ENCODE peak calls at places on chromosomes 2 and 18, in four cellular contexts. One of them, this sample, is unnamed.

GRCh38 chr2:219722276-219722883 is 95.0 kb downstream of the SLC4A3 start:
- DNase-seq in lower leg skin: no peak
- DNase-seq in GM20000: no peak
- DNase-seq in tibial artery: no peak
- DNase-seq in this sample: no peak

GRCh38 chr18:2851771-2852170 is 5.0 kb downstream of the EMILIN2 start:
- DNase-seq in GM20000: peak; percentile 2
- DNase-seq in lower leg skin: no peak
- DNase-seq in tibial artery: no peak
- DNase-seq in this sample: no peak

GRCh38 chr2:239498981-239499633 is 98.3 kb upstream of the HDAC4 start:
- DNase-seq in GM20000: no peak
- DNase-seq in lower leg skin: peak; percentile 44
- DNase-seq in tibial artery: peak; percentile 80
- DNase-seq in this sample: no peak

GRCh38 chr2:159617651-159618050 is 1.3 kb upstream of the BAZ2B start:
- DNase-seq in tibial artery: no peak
- DNase-seq in lower leg skin: no peak
- DNase-seq in GM20000: no peak
- DNase-seq in this sample: no peak

GRCh38 chr2:6919912-6920905 is 3.0 kb downstream of the RNF144A start:
- DNase-seq in GM20000: no peak
- DNase-seq in tibial artery: no peak
- DNase-seq in lower leg skin: no peak
- DNase-seq in this sample: no peak

GRCh38 chr2:108287169-108287568 is 1.5 kb upstream of the SULT1C2 start:
- DNase-seq in lower leg skin: no peak
- DNase-seq in tibial artery: no peak
- DNase-seq in GM20000: no peak
- DNase-seq in this sample: no peak

GRCh38 chr2:118123561-118124232 is 35.4 kb downstream of the INSIG2 start:
- DNase-seq in tibial artery: no peak
- DNase-seq in lower leg skin: peak; percentile 64
- DNase-seq in GM20000: no peak
- DNase-seq in this sample: no peak

GRCh38 chr2:47520302-47520630 is 117.3 kb downstream of the MSH2 start:
- DNase-seq in tibial artery: no peak
- DNase-seq in lower leg skin: no peak
- DNase-seq in GM20000: peak; percentile 35
- DNase-seq in this sample: no peak

GRCh38 chr2:47031909-47032668 is 116.5 kb upstream of the MCFD2 start:
- DNase-seq in tibial artery: no peak
- DNase-seq in GM20000: no peak
- DNase-seq in lower leg skin: no peak
- DNase-seq in this sample: no peak

GRCh38 chr2:39851691-39852110 is 72.6 kb upstream of the THUMPD2 start:
- DNase-seq in tibial artery: no peak
- DNase-seq in GM20000: peak; percentile 39
- DNase-seq in lower leg skin: no peak
- DNase-seq in this sample: no peak

GRCh38 chr18:9474983-9475642 is at the start of gene RALBP1:
- DNase-seq in GM20000: peak; percentile 97
- DNase-seq in tibial artery: peak; percentile 100
- DNase-seq in lower leg skin: peak; percentile 99
- DNase-seq in this sample: peak; percentile 99

GRCh38 chr2:144256996-144257707 is 262.8 kb downstream of the ZEB2 start:
- DNase-seq in lower leg skin: no peak
- DNase-seq in tibial artery: no peak
- DNase-seq in GM20000: no peak
- DNase-seq in this sample: no peak

GRCh38 chr2:134917219-134917957 is 1.2 kb upstream of the CCNT2 start:
- DNase-seq in GM20000: no peak
- DNase-seq in lower leg skin: peak; percentile 39
- DNase-seq in tibial artery: no peak
- DNase-seq in this sample: peak; percentile 3

GRCh38 chr2:19038096-19039015 is 320.1 kb downstream of the OSR1 start:
- DNase-seq in tibial artery: no peak
- DNase-seq in GM20000: no peak
- DNase-seq in lower leg skin: no peak
- DNase-seq in this sample: no peak

GRCh38 chr2:48146552-48146951 is 240.3 kb upstream of the FBXO11 start:
- DNase-seq in tibial artery: no peak
- DNase-seq in lower leg skin: no peak
- DNase-seq in GM20000: no peak
- DNase-seq in this sample: no peak

GRCh38 chr2:9140570-9141378 is 65.8 kb upstream of the ASAP2 start:
- DNase-seq in GM20000: no peak
- DNase-seq in tibial artery: no peak
- DNase-seq in lower leg skin: no peak
- DNase-seq in this sample: no peak
- TF ChIP-seq CTCF in GM20000: no peak
- TF ChIP-seq CTCF in tibial artery: no peak
- TF ChIP-seq CTCF in lower leg skin: no peak
- TF ChIP-seq CTCF in this sample: no peak

GRCh38 chr18:12325726-12326245 is 17.7 kb downstream of the TUBB6 start:
- DNase-seq in tibial artery: no peak
- DNase-seq in GM20000: no peak
- DNase-seq in lower leg skin: no peak
- DNase-seq in this sample: no peak

GRCh38 chr18:12329125-12329698 is 21.2 kb downstream of the TUBB6 start:
- DNase-seq in GM20000: no peak
- DNase-seq in tibial artery: no peak
- DNase-seq in lower leg skin: no peak
- DNase-seq in this sample: no peak

GRCh38 chr18:12326711-12327460 is 18.8 kb downstream of the TUBB6 start:
- DNase-seq in tibial artery: no peak
- DNase-seq in GM20000: no peak
- DNase-seq in lower leg skin: no peak
- DNase-seq in this sample: no peak

GRCh38 chr18:12327510-12328178 is 19.6 kb downstream of the TUBB6 start:
- DNase-seq in GM20000: peak; percentile 85
- DNase-seq in lower leg skin: peak; percentile 54
- DNase-seq in tibial artery: peak; percentile 83
- DNase-seq in this sample: peak; percentile 93

GRCh38 chr18:12328179-12328823 is 20.3 kb downstream of the TUBB6 start:
- DNase-seq in tibial artery: no peak
- DNase-seq in GM20000: no peak
- DNase-seq in lower leg skin: no peak
- DNase-seq in this sample: no peak
- TF ChIP-seq CTCF in tibial artery: no peak
- TF ChIP-seq CTCF in GM20000: no peak
- TF ChIP-seq CTCF in lower leg skin: no peak
- TF ChIP-seq CTCF in this sample: peak; percentile 45

GRCh38 chr2:207473866-207474251 is 55.9 kb upstream of the CREB1 start:
- DNase-seq in GM20000: no peak
- DNase-seq in lower leg skin: no peak
- DNase-seq in tibial artery: no peak
- DNase-seq in this sample: no peak

GRCh38 chr2:207473203-207473865 is 56.4 kb upstream of the CREB1 start:
- DNase-seq in tibial artery: no peak
- DNase-seq in GM20000: peak; percentile 27
- DNase-seq in lower leg skin: peak; percentile 36
- DNase-seq in this sample: peak; percentile 36

GRCh38 chr2:207472343-207473202 is 57.2 kb upstream of the CREB1 start:
- DNase-seq in tibial artery: no peak
- DNase-seq in GM20000: no peak
- DNase-seq in lower leg skin: no peak
- DNase-seq in this sample: no peak

GRCh38 chr2:207475546-207475945 is 54.2 kb upstream of the CREB1 start:
- DNase-seq in GM20000: no peak
- DNase-seq in lower leg skin: no peak
- DNase-seq in tibial artery: no peak
- DNase-seq in this sample: no peak

GRCh38 chr2:207474871-207475485 is 54.8 kb upstream of the CREB1 start:
- DNase-seq in lower leg skin: no peak
- DNase-seq in GM20000: peak; percentile 39
- DNase-seq in tibial artery: no peak
- DNase-seq in this sample: peak; percentile 59
- TF ChIP-seq CTCF in lower leg skin: peak; percentile 25
- TF ChIP-seq CTCF in GM20000: no peak
- TF ChIP-seq CTCF in tibial artery: peak; percentile 90
- TF ChIP-seq CTCF in this sample: peak; percentile 97

GRCh38 chr2:38523728-38524437 is 78.8 kb downstream of the HNRNPLL start:
- DNase-seq in tibial artery: no peak
- DNase-seq in lower leg skin: no peak
- DNase-seq in GM20000: no peak
- DNase-seq in this sample: no peak
- TF ChIP-seq CTCF in tibial artery: no peak
- TF ChIP-seq CTCF in lower leg skin: no peak
- TF ChIP-seq CTCF in GM20000: no peak
- TF ChIP-seq CTCF in this sample: no peak

DNA sequence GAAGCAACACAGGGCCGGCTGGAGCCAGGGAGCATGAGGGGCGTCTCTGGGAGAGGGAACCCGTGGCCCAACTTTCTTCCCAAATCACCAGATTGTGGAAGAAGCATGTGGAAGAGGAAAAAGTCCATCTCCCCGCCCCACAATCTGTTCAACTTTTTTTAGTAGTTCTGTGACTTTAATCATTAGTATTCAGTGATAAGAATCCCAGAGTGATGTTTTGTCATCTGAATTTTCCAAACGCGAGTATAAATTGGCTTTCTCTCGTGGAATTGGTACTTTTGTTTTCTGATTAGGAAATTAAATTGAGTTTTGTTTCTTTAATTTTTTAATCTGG is 134.9 kb upstream of the EPC2 start:
- DNase-seq in lower leg skin: no peak
- DNase-seq in GM20000: no peak
- DNase-seq in tibial artery: no peak
- DNase-seq in this sample: no peak
- TF ChIP-seq CTCF in lower leg skin: no peak
- TF ChIP-seq CTCF in GM20000: no peak
- TF ChIP-seq CTCF in tibial artery: no peak
- TF ChIP-seq CTCF in this sample: no peak

GRCh38 chr18:78477840-78478239 is 501.8 kb upstream of the SALL3 start:
- DNase-seq in GM20000: no peak
- DNase-seq in lower leg skin: no peak
- DNase-seq in tibial artery: no peak
- DNase-seq in this sample: no peak

GRCh38 chr18:78482378-78482777 is 497.2 kb upstream of the SALL3 start:
- DNase-seq in tibial artery: no peak
- DNase-seq in lower leg skin: no peak
- DNase-seq in GM20000: no peak
- DNase-seq in this sample: no peak

GRCh38 chr18:78479443-78479842 is 500.2 kb upstream of the SALL3 start:
- DNase-seq in tibial artery: no peak
- DNase-seq in lower leg skin: no peak
- DNase-seq in GM20000: no peak
- DNase-seq in this sample: no peak

GRCh38 chr18:78480531-78481054 is 499.0 kb upstream of the SALL3 start:
- DNase-seq in lower leg skin: no peak
- DNase-seq in tibial artery: no peak
- DNase-seq in GM20000: no peak
- DNase-seq in this sample: no peak
- TF ChIP-seq CTCF in lower leg skin: no peak
- TF ChIP-seq CTCF in tibial artery: no peak
- TF ChIP-seq CTCF in GM20000: no peak
- TF ChIP-seq CTCF in this sample: no peak

DNA sequence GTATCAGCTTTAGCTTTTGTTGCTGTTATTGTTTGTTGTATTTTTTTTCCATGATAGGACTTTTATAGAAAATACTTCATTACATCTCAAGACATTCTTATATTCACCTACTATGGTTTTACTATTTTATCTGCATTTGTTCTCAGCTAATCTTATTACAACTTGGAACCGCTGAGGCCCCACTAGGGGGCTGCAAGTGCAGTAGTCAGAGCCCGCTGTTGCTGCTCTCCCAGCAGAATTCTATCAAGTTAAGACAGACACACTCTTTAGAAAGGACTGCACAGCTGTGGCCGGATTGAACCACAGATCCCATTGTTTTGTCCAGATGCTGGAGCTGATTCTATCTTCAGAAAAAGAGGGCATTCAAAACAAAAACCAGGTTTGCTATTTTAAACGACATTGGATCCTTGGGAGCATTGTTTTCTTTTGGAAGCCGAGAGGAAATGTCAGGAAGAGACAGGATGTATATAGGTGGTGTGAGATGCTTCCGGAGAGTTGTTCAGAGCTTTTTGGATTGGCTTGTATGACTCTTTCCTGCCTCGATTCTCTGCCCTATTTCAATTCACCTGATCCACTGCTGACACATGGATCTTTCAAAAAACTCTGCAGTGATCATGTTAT is 105.7 kb upstream of the GAREM1 start:
- DNase-seq in lower leg skin: no peak
- DNase-seq in tibial artery: no peak
- DNase-seq in GM20000: no peak
- DNase-seq in this sample: peak; percentile 64
- TF ChIP-seq CTCF in lower leg skin: no peak
- TF ChIP-seq CTCF in tibial artery: no peak
- TF ChIP-seq CTCF in GM20000: no peak
- TF ChIP-seq CTCF in this sample: no peak

GRCh38 chr18:4020026-4020425 is 435.1 kb downstream of the DLGAP1 start:
- DNase-seq in tibial artery: no peak
- DNase-seq in GM20000: no peak
- DNase-seq in lower leg skin: no peak
- DNase-seq in this sample: no peak

GRCh38 chr18:4016391-4017049 is 438.6 kb downstream of the DLGAP1 start:
- DNase-seq in lower leg skin: no peak
- DNase-seq in tibial artery: no peak
- DNase-seq in GM20000: peak; percentile 12
- DNase-seq in this sample: no peak

GRCh38 chr18:4017479-4017878 is 437.6 kb downstream of the DLGAP1 start:
- DNase-seq in lower leg skin: no peak
- DNase-seq in tibial artery: no peak
- DNase-seq in GM20000: peak; percentile 29
- DNase-seq in this sample: peak; percentile 15
- TF ChIP-seq CTCF in lower leg skin: no peak
- TF ChIP-seq CTCF in tibial artery: no peak
- TF ChIP-seq CTCF in GM20000: no peak
- TF ChIP-seq CTCF in this sample: peak; percentile 10